ENCODE peak calls at places on chromosomes 11 and 22, in six cellular contexts. Z is heart left ventricle, N is fibroblast of villous mesenchyme, G is HAP-1, W is hypothalamus, C is body of pancreas. A is an unnamed sample.
A peak's percentile ranks its signal among the peaks of the same experiment; 100 is the strongest.

GRCh38 chr11:1931326-1931725 is 11.8 kb downstream of the TNNT3 start:
- DNase-seq in Z (peak; percentile 66), G (no peak), W (no peak), N (peak; percentile 22), C (peak; percentile 17), A (no peak)

GRCh38 chr11:76695133-76695532 is 24.6 kb upstream of the LRRC32 start:
- DNase-seq in Z (peak; percentile 14), N (no peak), W (no peak), G (peak; percentile 24), C (no peak), A (no peak)

GRCh38 chr11:93444671-93445073 is 98.5 kb downstream of the SMCO4 start:
- DNase-seq in W (no peak), C (no peak), G (peak; percentile 85), Z (no peak), N (peak; percentile 2), A (no peak)

GRCh38 chr11:47523491-47524199 is 29.3 kb downstream of the CELF1 start:
- DNase-seq in G (no peak), N (peak; percentile 90), W (no peak), Z (no peak), C (peak; percentile 28), A (no peak)

GRCh38 chr11:120203626-120204025 is 7.2 kb upstream of the OAF start:
- DNase-seq in W (no peak), N (peak; percentile 58), C (no peak), G (no peak), Z (no peak), A (no peak)

GRCh38 chr22:49650336-49651241 is 177.1 kb downstream of the BRD1 start:
- DNase-seq in W (no peak), G (no peak), C (no peak), Z (peak; percentile 42), N (no peak), A (no peak)

GRCh38 chr11:76578655-76579046 is 91.9 kb downstream of the LRRC32 start:
- DNase-seq in G (no peak), W (no peak), Z (peak; percentile 80), N (peak; percentile 73), C (peak; percentile 42), A (no peak)

GRCh38 chr22:22121445-22121844 is 123.1 kb upstream of the VPREB1 start:
- DNase-seq in G (no peak), Z (no peak), N (no peak), W (no peak), C (no peak), A (no peak)

GRCh38 chr11:4418403-4418802 is 24.9 kb upstream of the TRIM21 start:
- DNase-seq in C (peak; percentile 77), W (no peak), G (no peak), N (no peak), Z (no peak), A (no peak)

GRCh38 chr22:48636746-48637145 is 1190.9 kb downstream of the BRD1 start:
- DNase-seq in N (no peak), W (no peak), C (no peak), Z (no peak), G (no peak), A (no peak)

GRCh38 chr22:44648821-44649566 is 53.0 kb upstream of the PRR5 start:
- DNase-seq in N (peak; percentile 95), Z (peak; percentile 61), C (no peak), W (no peak), G (no peak), A (no peak)

GRCh38 chr11:35390737-35391682 is 28.3 kb downstream of the SLC1A2 start:
- DNase-seq in G (peak; percentile 12), W (no peak), C (peak; percentile 72), Z (no peak), N (peak; percentile 86), A (no peak)

GRCh38 chr11:94149435-94149834 is 20.8 kb downstream of the PANX1 start:
- DNase-seq in Z (no peak), N (peak; percentile 78), C (no peak), W (no peak), G (no peak), A (no peak)

GRCh38 chr22:24090581-24090980 is 79.5 kb downstream of the CABIN1 start:
- DNase-seq in C (no peak), N (no peak), W (no peak), G (no peak), Z (no peak), A (no peak)

GRCh38 chr11:33634291-33634834 is 66.3 kb downstream of the C11orf91 start:
- DNase-seq in N (peak; percentile 57), C (no peak), G (no peak), Z (no peak), W (no peak), A (no peak)

GRCh38 chr11:33553486-33553885 is 147.1 kb downstream of the C11orf91 start:
- DNase-seq in C (no peak), W (no peak), N (no peak), Z (no peak), G (no peak), A (no peak)

GRCh38 chr11:126415669-126416420 is 60.4 kb downstream of the ST3GAL4 start:
- DNase-seq in G (no peak), W (peak; percentile 25), C (peak; percentile 51), Z (peak; percentile 84), N (peak; percentile 39), A (peak; percentile 51)

GRCh38 chr11:111665779-111666178 is 63.5 kb downstream of the SIK2 start:
- DNase-seq in N (peak; percentile 60), W (no peak), Z (no peak), C (no peak), G (peak; percentile 52), A (no peak)

GRCh38 chr22:18005201-18005926 is 19.0 kb downstream of the MICAL3 start:
- DNase-seq in Z (no peak), N (no peak), G (no peak), C (no peak), W (no peak), A (no peak)

GRCh38 chr11:14904745-14905103 is 12.7 kb upstream of the CYP2R1 start:
- DNase-seq in Z (peak; percentile 94), C (peak; percentile 85), N (peak; percentile 55), G (peak; percentile 68), W (peak; percentile 16), A (peak; percentile 46)

GRCh38 chr11:66510271-66510989 is at the start of gene BBS1:
- DNase-seq in C (peak; percentile 89), Z (peak; percentile 92), G (peak; percentile 94), W (peak; percentile 43), N (peak; percentile 77), A (peak; percentile 78)

GRCh38 chr11:129258205-129258604 is 66.1 kb upstream of the ARHGAP32 start:
- DNase-seq in C (no peak), G (no peak), W (no peak), N (no peak), Z (no peak), A (no peak)

GRCh38 chr22:37559901-37560681 is at the start of gene CDC42EP1:
- DNase-seq in Z (peak; percentile 77), G (peak; percentile 66), C (peak; percentile 80), W (peak; percentile 48), N (peak; percentile 57), A (peak; percentile 56)

GRCh38 chr11:22634897-22635629 is 9.4 kb upstream of the FANCF start:
- DNase-seq in C (no peak), Z (no peak), N (no peak), G (no peak), W (no peak), A (no peak)

GRCh38 chr11:72036687-72037086 is 38.0 kb downstream of the IL18BP start:
- DNase-seq in W (no peak), C (no peak), G (no peak), Z (no peak), N (no peak), A (no peak)

GRCh38 chr11:13984616-13985474 is 22.3 kb downstream of the SPON1 start:
- DNase-seq in C (no peak), W (no peak), Z (no peak), N (peak; percentile 94), G (no peak), A (no peak)

GRCh38 chr11:1073851-1074243 is 827 bp upstream of the MUC2 start:
- DNase-seq in C (no peak), W (no peak), Z (peak; percentile 56), N (no peak), G (no peak), A (no peak)

GRCh38 chr11:12769834-12770345 is 95.7 kb downstream of the TEAD1 start:
- DNase-seq in W (no peak), Z (no peak), C (no peak), G (peak; percentile 21), N (peak; percentile 84), A (no peak)

GRCh38 chr11:66015094-66015881 is 3.5 kb downstream of the CST6 start:
- DNase-seq in N (peak; percentile 12), W (no peak), C (no peak), Z (peak; percentile 60), G (no peak), A (no peak)

GRCh38 chr22:32967285-32968101 is 90.7 kb downstream of the SYN3 start:
- DNase-seq in N (no peak), Z (no peak), C (no peak), W (no peak), G (no peak), A (no peak)

GRCh38 chr22:48860557-48860956 is 967.1 kb downstream of the BRD1 start:
- DNase-seq in C (no peak), G (no peak), N (no peak), Z (no peak), W (no peak), A (no peak)

GRCh38 chr22:23772315-23773246 is at the start of gene MMP11:
- DNase-seq in N (no peak), C (peak; percentile 68), W (no peak), Z (peak; percentile 84), G (peak; percentile 85), A (no peak)